ENCODE peak calls at places on chromosomes 2 and 18, in five cellular contexts. C is fibroblast of lung, J is neuronal stem cell, A is SK-N-SH, Z is GM23248. G is an unnamed sample.
A peak's percentile ranks its signal among the peaks of the same experiment; 100 is the strongest.

GRCh38 chr2:129782618-129782960 is 196.9 kb upstream of the RAB6C start:
- DNase-seq in C (no peak), J (no peak), A (peak; percentile 8), Z (no peak), G (no peak)

GRCh38 chr18:58536534-58537271 is 92.2 kb downstream of the ALPK2 start:
- DNase-seq in C (no peak), J (no peak), A (no peak), Z (no peak), G (no peak)

GRCh38 chr18:23538040-23538439 is 34.7 kb downstream of the RMC1 start:
- DNase-seq in C (no peak), J (no peak), A (no peak), Z (no peak), G (no peak)

GRCh38 chr18:56191334-56191733 is 447.1 kb downstream of the TXNL1 start:
- DNase-seq in C (no peak), J (no peak), A (no peak), Z (no peak), G (no peak)

GRCh38 chr18:3826021-3826420 is 376.0 kb downstream of the TGIF1 start:
- DNase-seq in C (no peak), J (no peak), A (no peak), Z (no peak), G (no peak)

GRCh38 chr2:237760506-237761502 is 37.8 kb upstream of the RBM44 start:
- DNase-seq in C (peak; percentile 45), J (no peak), A (no peak), Z (peak; percentile 32), G (no peak)

GRCh38 chr2:46258937-46259781 is 38.0 kb upstream of the EPAS1 start:
- DNase-seq in C (no peak), J (no peak), A (no peak), Z (no peak), G (no peak)

GRCh38 chr2:128237081-128237534 is 81.6 kb downstream of the HS6ST1 start:
- DNase-seq in C (peak; percentile 86), J (no peak), A (no peak), Z (peak; percentile 57), G (no peak)

GRCh38 chr2:9102861-9103662 is 99.6 kb upstream of the MBOAT2 start:
- DNase-seq in C (peak; percentile 51), J (no peak), A (peak; percentile 47), Z (no peak), G (no peak)

GRCh38 chr2:206031162-206031784 is 54.7 kb downstream of the INO80D start:
- DNase-seq in C (peak; percentile 67), J (no peak), A (no peak), Z (peak; percentile 56), G (no peak)

GRCh38 chr2:120740765-120741513 is 5.3 kb downstream of the GLI2 start:
- DNase-seq in C (peak; percentile 55), J (peak; percentile 74), A (peak; percentile 55), Z (no peak), G (no peak)

GRCh38 chr2:120246546-120247300 is 5.9 kb upstream of the RALB start:
- DNase-seq in C (no peak), J (no peak), A (no peak), Z (peak; percentile 27), G (no peak)

GRCh38 chr2:225037374-225038075 is 4.7 kb downstream of the DOCK10 start:
- DNase-seq in C (peak; percentile 17), J (no peak), A (no peak), Z (no peak), G (no peak)

GRCh38 chr2:238289574-238289973 is 1.2 kb upstream of the PER2 start:
- DNase-seq in C (no peak), J (no peak), A (no peak), Z (no peak), G (no peak)

GRCh38 chr2:86671304-86671981 is 47.8 kb upstream of the RNF103 start:
- DNase-seq in C (peak; percentile 6), J (no peak), A (no peak), Z (peak; percentile 0), G (no peak)

GRCh38 chr2:82950148-82950547 is 1508.9 kb downstream of the SUCLG1 start:
- DNase-seq in C (no peak), J (no peak), A (no peak), Z (no peak), G (no peak)

GRCh38 chr18:45151645-45152044 is 463.6 kb upstream of the SLC14A2 start:
- DNase-seq in C (no peak), J (no peak), A (no peak), Z (no peak), G (no peak)

GRCh38 chr2:229083606-229084349 is 187.3 kb downstream of the PID1 start:
- DNase-seq in C (no peak), J (no peak), A (no peak), Z (no peak), G (no peak)

GRCh38 chr2:40458271-40458794 is 6.4 kb upstream of the SLC8A1 start:
- DNase-seq in C (peak; percentile 29), J (no peak), A (peak; percentile 49), Z (no peak), G (no peak)

GRCh38 chr2:9211496-9211895 is 4.9 kb downstream of the ASAP2 start:
- DNase-seq in C (no peak), J (no peak), A (no peak), Z (peak; percentile 57), G (no peak)

GRCh38 chr2:26630669-26631360 is 10.4 kb downstream of the CIB4 start:
- DNase-seq in C (peak; percentile 53), J (no peak), A (no peak), Z (peak; percentile 47), G (peak; percentile 80)

GRCh38 chr2:36366491-36367120 is 11.0 kb downstream of the CRIM1 start:
- DNase-seq in C (peak; percentile 50), J (no peak), A (no peak), Z (no peak), G (no peak)

GRCh38 chr2:26276488-26276887 is 31.7 kb downstream of the HADHB start:
- DNase-seq in C (no peak), J (no peak), A (no peak), Z (no peak), G (no peak)

GRCh38 chr2:15127876-15128275 is 433.3 kb downstream of the NBAS start:
- DNase-seq in C (no peak), J (no peak), A (no peak), Z (no peak), G (no peak)

GRCh38 chr2:144942516-144943256 is 422.8 kb upstream of the ZEB2 start:
- DNase-seq in C (peak; percentile 87), J (no peak), A (no peak), Z (peak; percentile 84), G (no peak)

GRCh38 chr2:112182581-112183034 is 44.4 kb downstream of the FBLN7 start:
- DNase-seq in C (no peak), J (no peak), A (no peak), Z (no peak), G (no peak)

GRCh38 chr2:202494856-202495604 is 118.9 kb downstream of the BMPR2 start:
- DNase-seq in C (no peak), J (no peak), A (no peak), Z (no peak), G (no peak)

GRCh38 chr2:173935305-173935704 is 29.9 kb downstream of the SP3 start:
- DNase-seq in C (no peak), J (no peak), A (no peak), Z (no peak), G (no peak)

GRCh38 chr2:187951470-187952218 is 340.0 kb upstream of the GULP1 start:
- DNase-seq in C (no peak), J (no peak), A (no peak), Z (no peak), G (no peak)

GRCh38 chr2:238700506-238701050 is 147.3 kb upstream of the TWIST2 start:
- DNase-seq in C (no peak), J (no peak), A (no peak), Z (no peak), G (no peak)

GRCh38 chr18:62338446-62339105 is 13.5 kb downstream of the TNFRSF11A start:
- DNase-seq in C (no peak), J (no peak), A (no peak), Z (no peak), G (no peak)
- H3K9me3 ChIP-seq in C (no peaks in the 10 kb centered on the region), J (no peaks in the 10 kb centered on the region), A (no peaks in the 10 kb centered on the region), Z (no peaks in the 10 kb centered on the region), G (no peaks in the 10 kb centered on the region)

GRCh38 chr18:30086351-30086750 is 956.2 kb downstream of the DSC3 start:
- DNase-seq in C (no peak), J (no peak), A (no peak), Z (no peak), G (no peak)
- H3K9ac ChIP-seq in C (no peak overlapping the region), J (no peak overlapping the region), A (no peak overlapping the region), Z (no peak overlapping the region), G (no peak overlapping the region)

DNA sequence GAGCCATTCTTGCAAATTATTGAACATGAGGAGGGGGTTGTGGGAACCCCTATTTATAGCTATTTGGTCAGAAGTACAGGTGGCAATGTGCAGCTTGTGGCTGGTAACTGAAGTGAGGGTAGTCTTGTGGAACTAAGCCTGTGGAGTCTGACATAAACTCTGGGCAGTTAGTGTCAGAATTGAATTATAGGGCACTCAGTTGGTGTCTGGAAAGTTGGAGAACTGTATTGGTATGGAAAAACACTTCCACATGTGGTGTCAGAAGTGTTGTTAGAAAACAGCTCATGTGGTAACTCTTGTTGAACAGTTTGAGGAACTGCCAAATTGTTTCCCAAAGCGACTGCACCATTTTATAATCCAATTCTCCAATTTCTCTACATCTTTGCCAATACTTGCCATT is 7.5 kb downstream of the RALBP1 start:
- DNase-seq in C (no peak), J (no peak), A (peak; percentile 17), Z (peak; percentile 10), G (no peak)
- H3K9me3 ChIP-seq in C (no peaks in the 10 kb centered on the region), J (no peaks in the 10 kb centered on the region), A (no peaks in the 10 kb centered on the region), Z (no peaks in the 10 kb centered on the region), G (peaks cover 16% of the 10 kb centered on the region)

DNA sequence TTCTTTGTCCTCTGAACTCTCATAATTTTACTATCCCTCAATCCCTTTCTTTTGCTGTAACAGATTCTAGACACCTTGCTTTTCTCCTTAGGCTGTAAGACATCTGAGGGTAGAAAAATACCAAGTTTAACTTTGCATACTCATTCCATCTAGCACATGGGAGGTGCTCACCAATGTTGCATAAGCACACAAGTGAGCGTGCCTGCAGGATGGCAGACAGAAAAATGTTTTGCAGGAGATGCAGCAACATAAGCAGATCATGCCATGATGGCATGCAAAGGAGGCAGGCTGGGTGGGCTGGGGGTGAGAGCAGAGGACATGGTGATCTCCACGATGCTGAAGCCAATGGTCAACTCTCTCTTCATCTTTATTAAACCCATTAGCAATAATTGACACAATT is 24.1 kb downstream of the CYRIA start:
- DNase-seq in C (no peak), J (no peak), A (no peak), Z (no peak), G (no peak)
- H3K9ac ChIP-seq in C (no peak overlapping the region), J (no peak overlapping the region), A (no peak overlapping the region), Z (no peak overlapping the region), G (no peak overlapping the region)

DNA sequence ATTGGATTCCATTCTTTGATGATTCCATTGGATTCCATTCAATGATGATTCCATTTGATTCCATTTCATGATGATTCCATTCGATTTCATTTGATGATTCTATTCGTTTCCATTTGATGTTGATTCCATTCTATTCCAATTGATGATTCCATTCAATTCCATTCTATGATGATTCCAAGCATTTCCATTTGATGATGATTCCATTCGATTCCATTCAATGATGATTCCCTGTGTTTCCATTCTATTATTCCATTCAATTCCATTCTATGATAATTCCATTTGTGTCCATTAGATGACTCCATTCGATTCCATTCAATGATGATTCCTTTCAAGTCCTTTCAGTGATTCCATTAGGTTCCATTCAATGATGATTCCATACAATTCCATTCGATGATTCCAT is 1090.5 kb downstream of the RPIA start:
- DNase-seq in C (no peak), J (no peak), A (no peak), Z (no peak), G (no peak)
- H3K9me3 ChIP-seq in C (peaks cover 1% of the 10 kb centered on the region), J (peaks cover 7% of the 10 kb centered on the region), A (peaks cover 2% of the 10 kb centered on the region), Z (peaks cover 16% of the 10 kb centered on the region), G (peaks cover 42% of the 10 kb centered on the region)